ENCODE peak calls at places on chromosomes 7 and 10, in six cellular contexts. C is K562, J is H1, G is SK-N-SH, R is GM12878, L is HepG2. M is an unnamed sample.

GRCh38 chr10:77386833-77387232 is 250.8 kb downstream of the KCNMA1 start:
- DNase-seq in L (no peak), G (no peak), R (no peak), C (no peak), J (no peak), M (no peak)

GRCh38 chr7:28297821-28298439 is 114.4 kb upstream of the CREB5 start:
- DNase-seq in J (no peak), G (no peak), R (no peak), L (no peak), C (no peak), M (no peak)

GRCh38 chr7:36281945-36282727 is 107.5 kb upstream of the ANLN start:
- DNase-seq in L (no peak), G (no peak), J (no peak), C (no peak), R (no peak), M (no peak)

GRCh38 chr10:12559578-12560178 is 210.3 kb downstream of the CAMK1D start:
- DNase-seq in G (no peak), J (no peak), L (no peak), R (no peak), C (no peak), M (no peak)

GRCh38 chr10:75035975-75036708 is 75.3 kb upstream of the SAMD8 start:
- DNase-seq in J (no peak), G (no peak), C (no peak), L (no peak), R (no peak), M (no peak)

GRCh38 chr10:66552331-66552730 is 373.5 kb upstream of the LRRTM3 start:
- DNase-seq in G (no peak), R (no peak), J (no peak), L (no peak), C (no peak), M (no peak)

GRCh38 chr7:149874644-149875028 is 867 bp downstream of the ATP6V0E2 start:
- DNase-seq in L (peak), J (no peak), G (no peak), C (no peak), R (no peak), M (no peak)

GRCh38 chr10:104333037-104333727 is 5.1 kb downstream of the ITPRIP start:
- DNase-seq in G (peak), J (no peak), R (no peak), L (no peak), C (peak), M (no peak)

GRCh38 chr7:48389977-48390376 is 218.7 kb downstream of the ABCA13 start:
- DNase-seq in L (no peak), R (no peak), C (no peak), J (no peak), G (no peak), M (no peak)

GRCh38 chr7:50775826-50776225 is 6.9 kb downstream of the GRB10 start:
- DNase-seq in G (no peak), R (no peak), C (no peak), L (no peak), J (no peak), M (no peak)

DNA sequence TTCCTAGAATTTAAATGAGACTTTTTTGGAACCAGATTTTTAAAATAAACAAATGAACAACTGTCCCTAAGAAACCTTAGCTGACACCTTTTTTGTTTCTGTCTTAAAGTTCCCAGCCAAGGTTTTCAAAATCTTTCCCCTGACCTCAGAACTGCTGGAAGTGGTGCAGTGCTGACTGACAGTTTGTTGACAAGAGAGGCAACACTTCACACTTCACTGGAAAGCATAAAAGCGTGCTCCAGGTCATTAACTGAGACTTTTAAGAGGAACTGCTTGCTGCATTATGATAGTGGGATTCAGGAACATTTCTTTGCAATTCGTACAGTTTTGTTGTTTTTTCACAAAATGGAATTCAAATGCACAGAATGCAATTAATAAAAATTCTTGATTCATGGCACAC is 36.2 kb downstream of the SYPL1 start:
- DNase-seq in C (no peak), L (no peak), R (no peak), G (no peak), J (no peak), M (no peak)
- H3K4me2 ChIP-seq in C (no peak), L (no peak), R (peak), G (no peak), J (no peak), M (no peak)

DNA sequence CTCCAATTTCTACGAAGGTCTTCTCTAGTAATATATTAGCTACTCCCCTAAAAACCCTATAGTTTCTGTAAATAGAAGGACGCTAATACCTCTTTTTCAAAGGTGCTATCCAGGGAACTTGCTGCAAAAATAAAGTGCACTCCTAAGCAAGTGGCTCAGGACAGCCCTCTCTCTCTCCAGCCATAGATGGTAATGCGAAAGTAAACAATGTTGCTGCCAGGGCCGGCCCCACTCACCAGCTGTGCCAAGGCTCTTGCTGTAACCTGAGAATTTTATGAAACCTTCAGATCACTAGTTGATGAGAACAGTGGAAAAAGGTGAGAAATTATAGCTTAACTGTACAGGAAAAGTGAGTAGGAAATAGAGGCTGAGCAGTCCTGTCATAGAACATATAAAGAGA is 10.9 kb upstream of the TAS2R39 start:
- DNase-seq in C (no peak), L (no peak), G (no peak), J (no peak), R (no peak), M (no peak)
- TF ChIP-seq YY1 in C (no peak), L (no peak), G (no peak), J (no peak), R (no peak), M (no peak)

GRCh38 chr10:101122270-101123084 is 8.6 kb upstream of the TLX1 start:
- DNase-seq in R (no peak), G (peak), C (no peak), L (no peak), J (no peak), M (no peak)
- H3K4me2 ChIP-seq in R (no peak), G (peak), C (no peak), L (no peak), J (peak), M (no peak)

GRCh38 chr10:21423338-21423737 is 102.1 kb downstream of the SKIDA1 start:
- DNase-seq in G (no peak), C (no peak), R (no peak), J (no peak), L (no peak), M (no peak)

GRCh38 chr10:21421794-21422193 is 103.7 kb downstream of the SKIDA1 start:
- DNase-seq in L (no peak), J (no peak), G (no peak), C (no peak), R (no peak), M (no peak)

GRCh38 chr10:21424511-21424910 is 101.0 kb downstream of the SKIDA1 start:
- DNase-seq in R (no peak), J (no peak), L (no peak), C (no peak), G (no peak), M (no peak)

GRCh38 chr10:21421016-21421415 is 104.5 kb downstream of the SKIDA1 start:
- DNase-seq in L (no peak), R (no peak), J (no peak), G (no peak), C (no peak), M (no peak)

GRCh38 chr10:21423850-21424249 is 101.6 kb downstream of the SKIDA1 start:
- DNase-seq in C (no peak), L (no peak), R (no peak), J (no peak), G (no peak), M (no peak)
- TF ChIP-seq YY1 in C (no peak), L (no peak), R (no peak), J (no peak), G (no peak), M (no peak)

DNA sequence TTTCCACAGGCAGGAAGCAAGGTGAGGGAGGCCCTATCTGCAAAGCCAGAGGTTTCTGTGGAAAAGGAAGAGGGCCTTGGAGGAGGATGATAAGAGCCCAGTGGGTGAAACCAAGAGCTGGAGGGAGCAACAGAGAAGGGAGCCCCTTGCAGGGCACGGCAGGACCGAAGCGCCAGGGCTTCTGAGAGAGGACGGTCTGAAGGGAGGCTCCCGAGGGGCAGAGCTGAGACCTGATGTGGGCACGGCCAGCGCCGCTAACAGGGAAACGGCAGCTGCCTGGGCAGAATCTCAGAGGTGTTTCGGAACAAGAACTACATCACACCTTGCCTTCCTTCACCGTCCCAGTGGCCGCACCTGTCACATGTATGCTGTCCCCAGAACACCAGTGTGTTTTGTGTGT is 144.3 kb upstream of the ADARB2 start:
- DNase-seq in J (no peak), G (no peak), C (no peak), R (no peak), L (no peak), M (no peak)
- H3K4me2 ChIP-seq in J (no peak), G (no peak), C (no peak), R (no peak), L (no peak), M (no peak)

DNA sequence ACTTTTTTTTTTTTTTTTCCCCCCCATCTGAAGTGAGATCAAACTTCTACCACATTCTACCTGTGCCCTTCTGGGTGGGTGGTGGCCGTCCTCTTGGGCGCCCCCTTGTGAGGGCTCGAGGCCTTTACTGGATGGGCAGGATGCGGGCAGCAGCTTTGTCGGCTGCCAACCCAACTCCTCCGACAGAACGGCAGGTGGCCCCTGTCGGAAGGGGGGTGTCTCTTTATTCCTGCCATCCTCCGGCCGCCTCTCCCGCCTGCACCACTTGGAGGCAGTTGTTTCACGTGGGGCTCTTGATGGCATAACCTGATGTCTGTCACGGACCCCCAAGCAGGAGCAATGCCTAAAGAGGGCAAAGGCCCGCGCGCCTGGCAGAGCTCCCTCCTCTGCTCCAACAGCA is 31.0 kb downstream of the AMZ1 start:
- DNase-seq in C (peak), J (peak), G (peak), R (no peak), L (no peak), M (no peak)
- TF ChIP-seq YY1 in C (no peak), J (peak), G (no peak), R (no peak), L (no peak), M (no peak)

DNA sequence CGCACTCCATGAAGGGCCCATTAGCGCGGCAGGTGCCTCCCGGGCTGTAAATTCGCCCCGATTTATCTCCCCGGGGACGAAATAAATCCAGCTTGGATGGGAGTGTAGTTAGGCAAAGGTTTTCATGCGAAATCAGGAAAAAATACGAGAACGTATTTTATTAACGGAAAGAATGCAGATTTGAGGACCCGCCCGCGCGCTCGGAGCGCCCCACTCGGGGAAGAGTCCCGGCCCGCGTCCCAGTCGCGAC is 257 bp upstream of the NKX6-2 start:
- DNase-seq in R (no peak), J (no peak), L (no peak), C (no peak), G (no peak), M (no peak)
- H3K4me2 ChIP-seq in R (no peak), J (peak), L (no peak), C (no peak), G (no peak), M (no peak)

GRCh38 chr10:97499561-97500296 is 1.0 kb downstream of the UBTD1 start:
- DNase-seq in L (no peak), G (peak), J (no peak), R (no peak), C (no peak), M (no peak)
- TF ChIP-seq YY1 in L (no peak), G (no peak), J (no peak), R (no peak), C (no peak), M (no peak)

DNA sequence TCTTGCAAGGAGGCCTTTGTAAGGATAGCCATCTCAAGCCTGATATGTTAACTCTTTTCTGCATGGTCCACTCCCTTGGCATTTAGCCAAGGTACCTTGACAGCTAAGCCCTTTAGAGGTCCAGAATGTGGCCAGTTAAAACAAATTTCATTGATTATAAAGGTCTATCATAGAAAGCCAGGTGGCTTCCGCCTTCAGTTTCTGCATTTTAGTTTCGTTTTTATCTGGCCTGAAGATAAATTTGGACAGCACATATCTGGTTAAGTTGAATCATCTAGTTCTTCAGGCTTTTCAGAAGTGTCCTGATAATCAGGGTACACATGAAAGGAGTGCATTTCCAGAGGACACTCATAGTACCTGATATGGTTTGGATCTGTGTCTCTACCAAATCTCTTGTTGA is 30.7 kb downstream of the ANKIB1 start:
- DNase-seq in G (no peak), R (peak), J (no peak), L (no peak), C (no peak), M (no peak)
- H3K4me2 ChIP-seq in G (no peak), R (peak), J (no peak), L (no peak), C (peak), M (no peak)

M was measured in HCT116.